ENCODE peak calls at places on chromosomes 3 and 15, in five cellular contexts. C is astrocyte, D is IMR-90, E is testis, Z is transverse colon. T is an unnamed sample.

GRCh38 chr3:129820587-129820986 is 72.9 kb downstream of the TMCC1 start:
- DNase-seq in C (no peak), D (no peak), E (no peak), Z (no peak), T (no peak)

GRCh38 chr15:40338041-40338657 is 2.6 kb downstream of the CCDC9B start:
- DNase-seq in C (no peak), D (peak; percentile 60), E (peak; percentile 83), Z (peak; percentile 81), T (peak; percentile 64)

GRCh38 chr3:38519651-38520050 is 23.5 kb downstream of the EXOG start:
- DNase-seq in C (no peak), D (no peak), E (no peak), Z (no peak), T (no peak)

GRCh38 chr3:129027544-129027880 is 26.4 kb downstream of the EFCC1 start:
- DNase-seq in C (no peak), D (no peak), E (no peak), Z (no peak), T (no peak)

GRCh38 chr3:45153658-45154437 is 7.7 kb upstream of the CDCP1 start:
- DNase-seq in C (peak; percentile 79), D (peak; percentile 70), E (no peak), Z (no peak), T (peak; percentile 56)

GRCh38 chr3:185151959-185152432 is 864 bp downstream of the C3orf70 start:
- DNase-seq in C (no peak), D (peak; percentile 13), E (no peak), Z (no peak), T (no peak)

GRCh38 chr3:125186800-125187598 is 25.5 kb downstream of the SLC12A8 start:
- DNase-seq in C (no peak), D (no peak), E (no peak), Z (no peak), T (no peak)

GRCh38 chr15:38611228-38611627 is 46.6 kb upstream of the RASGRP1 start:
- DNase-seq in C (no peak), D (no peak), E (no peak), Z (no peak), T (no peak)

GRCh38 chr15:25850154-25851111 is 12.7 kb downstream of the ATP10A start:
- DNase-seq in C (peak; percentile 64), D (peak; percentile 70), E (peak; percentile 60), Z (peak; percentile 64), T (peak; percentile 58)

GRCh38 chr3:37123292-37123691 is 51.1 kb downstream of the LRRFIP2 start:
- DNase-seq in C (no peak), D (no peak), E (no peak), Z (no peak), T (no peak)

GRCh38 chr15:42352401-42352800 is 6.9 kb upstream of the CAPN3 start:
- DNase-seq in C (no peak), D (no peak), E (peak; percentile 88), Z (no peak), T (no peak)

GRCh38 chr3:115245437-115245836 is 98.3 kb upstream of the ZBTB20 start:
- DNase-seq in C (peak; percentile 97), D (peak; percentile 97), E (no peak), Z (no peak), T (peak; percentile 96)

GRCh38 chr3:127791221-127791913 is 30.9 kb downstream of the MGLL start:
- DNase-seq in C (peak; percentile 53), D (peak; percentile 90), E (peak; percentile 33), Z (peak; percentile 62), T (peak; percentile 78)

DNA sequence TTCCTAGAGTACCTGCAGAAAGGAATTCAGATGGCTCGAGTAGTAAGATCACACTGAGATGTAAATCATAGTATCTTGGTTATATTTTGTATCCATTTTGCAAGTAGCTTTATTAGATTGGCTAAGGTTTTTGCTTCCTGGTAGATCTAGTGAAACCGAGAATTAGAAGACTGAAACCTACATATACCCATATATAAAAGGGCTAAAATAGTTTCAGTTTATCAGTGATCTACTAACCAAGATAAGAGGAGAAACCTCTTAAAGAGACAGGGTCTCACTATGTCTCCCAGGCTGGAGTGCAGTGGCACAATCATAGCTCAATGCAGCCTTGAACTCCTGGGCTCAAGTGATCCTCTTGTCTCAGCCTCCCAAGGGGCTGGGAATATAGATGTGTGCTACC is 135.3 kb downstream of the PCCB start:
- DNase-seq in C (no peak), D (no peak), E (no peak), Z (no peak), T (no peak)
- H3K4me3 ChIP-seq in C (no peak overlapping the region), D (no peak overlapping the region), E (no peak overlapping the region), Z (no peak overlapping the region), T (no peak overlapping the region)

GRCh38 chr3:126312326-126312725 is 44.9 kb downstream of the KLF15 start:
- DNase-seq in C (no peak), D (no peak), E (no peak), Z (no peak), T (no peak)
- H3K27me3 ChIP-seq in C (no peaks in the 10 kb centered on the region), D (no peaks in the 10 kb centered on the region), E (no peaks in the 10 kb centered on the region), Z (no peaks in the 10 kb centered on the region), T (no peaks in the 10 kb centered on the region)

GRCh38 chr15:48132874-48133273 is 12.1 kb downstream of the SLC24A5 start:
- DNase-seq in C (no peak), D (no peak), E (no peak), Z (no peak), T (no peak)
- H3K4me3 ChIP-seq in C (no peak overlapping the region), D (no peak overlapping the region), E (no peak overlapping the region), Z (no peak overlapping the region), T (no peak overlapping the region)

DNA sequence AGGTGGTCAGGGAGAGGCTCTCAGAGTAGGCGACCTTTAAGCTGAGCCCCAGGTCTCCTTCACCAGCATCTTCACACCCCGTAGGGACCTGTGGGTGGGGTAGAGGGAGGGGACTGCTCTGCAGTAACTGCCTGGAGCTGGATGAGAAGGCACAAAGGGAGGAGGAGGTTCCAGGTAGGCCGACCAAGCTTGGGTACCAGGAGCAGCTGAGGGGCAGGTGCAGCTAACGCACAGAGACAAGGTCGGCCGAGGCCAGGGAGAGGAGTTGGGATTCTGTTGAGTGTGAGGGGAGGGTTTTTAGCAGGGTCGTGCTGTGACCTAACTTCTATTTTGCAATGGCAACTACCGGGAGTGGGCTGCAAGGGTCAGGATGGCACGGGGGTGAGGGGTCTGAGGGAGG is 5.9 kb upstream of the GRIP2 start:
- DNase-seq in C (no peak), D (no peak), E (no peak), Z (no peak), T (no peak)
- H3K27me3 ChIP-seq in C (peaks cover 21% of the 10 kb centered on the region), D (peaks cover 40% of the 10 kb centered on the region), E (no peaks in the 10 kb centered on the region), Z (no peaks in the 10 kb centered on the region), T (peaks cover 16% of the 10 kb centered on the region)